ENCODE peak calls at places on chromosomes 16 and 17, in eight cellular contexts. One of them, this sample, is unnamed.

GRCh38 chr16:13672196-13672595 is 247.8 kb upstream of the ERCC4 start:
- DNase-seq in A549: no peak
- DNase-seq in CD4-positive, alpha-beta T cell: no peak
- DNase-seq in mesenchymal stem cell: no peak
- DNase-seq in ELR: no peak
- DNase-seq in HuH-7.5: no peak
- DNase-seq in SW480: peak; percentile 11
- DNase-seq in NCI-H2029: no peak
- DNase-seq in this sample: no peak

GRCh38 chr16:84360170-84360569 is 8.2 kb upstream of the ATP2C2 start:
- DNase-seq in A549: no peak
- DNase-seq in CD4-positive, alpha-beta T cell: no peak
- DNase-seq in mesenchymal stem cell: no peak
- DNase-seq in ELR: peak; percentile 43
- DNase-seq in HuH-7.5: no peak
- DNase-seq in SW480: peak; percentile 60
- DNase-seq in NCI-H2029: peak; percentile 51
- DNase-seq in this sample: no peak

GRCh38 chr16:12658506-12658905 is 145.2 kb downstream of the CPPED1 start:
- DNase-seq in A549: no peak
- DNase-seq in CD4-positive, alpha-beta T cell: no peak
- DNase-seq in mesenchymal stem cell: no peak
- DNase-seq in ELR: no peak
- DNase-seq in HuH-7.5: no peak
- DNase-seq in SW480: no peak
- DNase-seq in NCI-H2029: no peak
- DNase-seq in this sample: no peak

GRCh38 chr17:82970067-82970466 is 109.3 kb upstream of the METRNL start:
- DNase-seq in A549: no peak
- DNase-seq in CD4-positive, alpha-beta T cell: no peak
- DNase-seq in mesenchymal stem cell: no peak
- DNase-seq in ELR: no peak
- DNase-seq in HuH-7.5: no peak
- DNase-seq in SW480: no peak
- DNase-seq in NCI-H2029: no peak
- DNase-seq in this sample: no peak

GRCh38 chr16:65201446-65202010 is 79.7 kb upstream of the CDH11 start:
- DNase-seq in A549: no peak
- DNase-seq in CD4-positive, alpha-beta T cell: no peak
- DNase-seq in mesenchymal stem cell: no peak
- DNase-seq in ELR: no peak
- DNase-seq in HuH-7.5: no peak
- DNase-seq in SW480: no peak
- DNase-seq in NCI-H2029: no peak
- DNase-seq in this sample: no peak

GRCh38 chr17:40022961-40023541 is 7.8 kb downstream of the CSF3 start:
- DNase-seq in A549: no peak
- DNase-seq in CD4-positive, alpha-beta T cell: no peak
- DNase-seq in mesenchymal stem cell: no peak
- DNase-seq in ELR: no peak
- DNase-seq in HuH-7.5: peak; percentile 9
- DNase-seq in SW480: no peak
- DNase-seq in NCI-H2029: peak; percentile 80
- DNase-seq in this sample: no peak

GRCh38 chr17:69672924-69673323 is 258.4 kb downstream of the MAP2K6 start:
- DNase-seq in A549: no peak
- DNase-seq in CD4-positive, alpha-beta T cell: no peak
- DNase-seq in mesenchymal stem cell: peak; percentile 64
- DNase-seq in ELR: peak; percentile 81
- DNase-seq in HuH-7.5: no peak
- DNase-seq in SW480: no peak
- DNase-seq in NCI-H2029: no peak
- DNase-seq in this sample: no peak

GRCh38 chr16:74699666-74700065 is 996 bp downstream of the MLKL start:
- DNase-seq in A549: no peak
- DNase-seq in CD4-positive, alpha-beta T cell: no peak
- DNase-seq in mesenchymal stem cell: no peak
- DNase-seq in ELR: no peak
- DNase-seq in HuH-7.5: no peak
- DNase-seq in SW480: no peak
- DNase-seq in NCI-H2029: no peak
- DNase-seq in this sample: no peak

GRCh38 chr16:8751481-8752311 is 45.7 kb downstream of the TMEM186 start:
- DNase-seq in A549: peak; percentile 55
- DNase-seq in CD4-positive, alpha-beta T cell: no peak
- DNase-seq in mesenchymal stem cell: peak; percentile 73
- DNase-seq in ELR: peak; percentile 61
- DNase-seq in HuH-7.5: no peak
- DNase-seq in SW480: peak; percentile 52
- DNase-seq in NCI-H2029: no peak
- DNase-seq in this sample: no peak

GRCh38 chr17:16101440-16101839 is 101.8 kb downstream of the TTC19 start:
- DNase-seq in A549: no peak
- DNase-seq in CD4-positive, alpha-beta T cell: no peak
- DNase-seq in mesenchymal stem cell: no peak
- DNase-seq in ELR: no peak
- DNase-seq in HuH-7.5: no peak
- DNase-seq in SW480: no peak
- DNase-seq in NCI-H2029: no peak
- DNase-seq in this sample: no peak

GRCh38 chr16:49462989-49463371 is 89.4 kb downstream of the C16orf78 start:
- DNase-seq in A549: no peak
- DNase-seq in CD4-positive, alpha-beta T cell: no peak
- DNase-seq in mesenchymal stem cell: no peak
- DNase-seq in ELR: no peak
- DNase-seq in HuH-7.5: no peak
- DNase-seq in SW480: no peak
- DNase-seq in NCI-H2029: no peak
- DNase-seq in this sample: no peak

GRCh38 chr17:63998721-63999679 is 849 bp downstream of the PRR29 start:
- DNase-seq in A549: no peak
- DNase-seq in CD4-positive, alpha-beta T cell: no peak
- DNase-seq in mesenchymal stem cell: no peak
- DNase-seq in ELR: no peak
- DNase-seq in HuH-7.5: no peak
- DNase-seq in SW480: no peak
- DNase-seq in NCI-H2029: no peak
- DNase-seq in this sample: no peak

GRCh38 chr17:38572665-38573365 is 32.9 kb downstream of the SRCIN1 start:
- DNase-seq in A549: peak; percentile 87
- DNase-seq in CD4-positive, alpha-beta T cell: no peak
- DNase-seq in mesenchymal stem cell: no peak
- DNase-seq in ELR: no peak
- DNase-seq in HuH-7.5: peak; percentile 82
- DNase-seq in SW480: peak; percentile 38
- DNase-seq in NCI-H2029: peak; percentile 50
- DNase-seq in this sample: no peak

GRCh38 chr16:86176462-86176861 is 277.5 kb downstream of the IRF8 start:
- DNase-seq in A549: no peak
- DNase-seq in CD4-positive, alpha-beta T cell: no peak
- DNase-seq in mesenchymal stem cell: no peak
- DNase-seq in ELR: no peak
- DNase-seq in HuH-7.5: no peak
- DNase-seq in SW480: no peak
- DNase-seq in NCI-H2029: no peak
- DNase-seq in this sample: no peak

GRCh38 chr17:67491009-67491677 is 114.1 kb downstream of the PITPNC1 start:
- DNase-seq in A549: peak; percentile 80
- DNase-seq in CD4-positive, alpha-beta T cell: no peak
- DNase-seq in mesenchymal stem cell: peak; percentile 100
- DNase-seq in ELR: peak; percentile 99
- DNase-seq in HuH-7.5: no peak
- DNase-seq in SW480: peak; percentile 69
- DNase-seq in NCI-H2029: peak; percentile 72
- DNase-seq in this sample: no peak